ENCODE peak calls at places on chromosomes 12 and 14, in seven cellular contexts. L, Z, P, M, W, J and V are unnamed samples.

GRCh38 chr14:71206766-71207371 is 299.6 kb downstream of the PCNX1 start:
- DNase-seq in L (no peak), J (no peak), Z (no peak), M (no peak), P (peak; percentile 53), W (peak; percentile 74), V (no peak)

GRCh38 chr14:50750323-50750722 is 80.6 kb downstream of the NIN start:
- DNase-seq in P (no peak), W (no peak), J (no peak), M (no peak), Z (no peak), L (no peak), V (no peak)

GRCh38 chr14:78445275-78445674 is 275.1 kb downstream of the NRXN3 start:
- DNase-seq in J (no peak), M (no peak), L (no peak), W (no peak), P (no peak), Z (no peak), V (no peak)

GRCh38 chr12:38123566-38124246 is 192.9 kb upstream of the ALG10B start:
- DNase-seq in P (no peak), W (no peak), Z (no peak), L (no peak), J (no peak), M (no peak), V (no peak)

GRCh38 chr14:101072945-101073597 is 169.5 kb upstream of the RTL1 start:
- DNase-seq in W (peak; percentile 36), L (peak; percentile 36), Z (peak; percentile 40), P (peak; percentile 25), J (no peak), M (peak; percentile 71), V (peak; percentile 84)

GRCh38 chr14:42228611-42229010 is 621.9 kb downstream of the LRFN5 start:
- DNase-seq in J (no peak), W (no peak), Z (no peak), L (no peak), P (no peak), M (no peak), V (no peak)

GRCh38 chr12:113016796-113017195 is 38.5 kb downstream of the OAS2 start:
- DNase-seq in J (no peak), P (no peak), W (no peak), M (no peak), L (no peak), Z (no peak), V (no peak)

GRCh38 chr14:61213116-61213720 is 67.9 kb downstream of the TMEM30B start:
- DNase-seq in J (no peak), P (no peak), L (no peak), W (no peak), M (no peak), Z (no peak), V (no peak)

GRCh38 chr14:96423012-96423411 is 31.1 kb downstream of the AK7 start:
- DNase-seq in L (peak; percentile 15), M (no peak), W (no peak), J (no peak), P (no peak), Z (no peak), V (no peak)

GRCh38 chr14:96421236-96421635 is 29.3 kb downstream of the AK7 start:
- DNase-seq in M (no peak), P (no peak), L (no peak), W (no peak), J (no peak), Z (no peak), V (no peak)

GRCh38 chr14:96423446-96424103 is 31.6 kb downstream of the AK7 start:
- DNase-seq in M (no peak), P (no peak), Z (no peak), W (no peak), L (peak; percentile 4), J (no peak), V (no peak)

GRCh38 chr14:96424104-96424989 is 32.4 kb downstream of the AK7 start:
- DNase-seq in M (no peak), J (peak; percentile 54), P (no peak), W (peak; percentile 62), Z (peak; percentile 61), L (peak; percentile 83), V (peak; percentile 50)
- H3K4me3 ChIP-seq in M (peak overlapping the region; percentile 6), J (peak overlapping the region; percentile 49), P (peak overlapping the region; percentile 66), W (peak overlapping the region; percentile 61), Z (no peak overlapping the region), L (no peak overlapping the region), V (peak overlapping the region; percentile 19)

GRCh38 chr14:106662947-106663346 is 1136.6 kb downstream of the TMEM121 start:
- DNase-seq in M (no peak), Z (no peak), J (no peak), P (no peak), W (no peak), L (no peak), V (no peak)

GRCh38 chr14:106652494-106652893 is 1126.1 kb downstream of the TMEM121 start:
- DNase-seq in W (peak; percentile 20), J (no peak), M (no peak), L (no peak), P (no peak), Z (no peak), V (no peak)

GRCh38 chr14:106657460-106657859 is 1131.1 kb downstream of the TMEM121 start:
- DNase-seq in J (no peak), W (no peak), M (no peak), Z (no peak), P (no peak), L (no peak), V (no peak)
- H3K27ac ChIP-seq in J (no peak overlapping the region), W (no peak overlapping the region), M (no peak overlapping the region), Z (no peak overlapping the region), P (no peak overlapping the region), L (no peak overlapping the region), V (no peak overlapping the region)

DNA sequence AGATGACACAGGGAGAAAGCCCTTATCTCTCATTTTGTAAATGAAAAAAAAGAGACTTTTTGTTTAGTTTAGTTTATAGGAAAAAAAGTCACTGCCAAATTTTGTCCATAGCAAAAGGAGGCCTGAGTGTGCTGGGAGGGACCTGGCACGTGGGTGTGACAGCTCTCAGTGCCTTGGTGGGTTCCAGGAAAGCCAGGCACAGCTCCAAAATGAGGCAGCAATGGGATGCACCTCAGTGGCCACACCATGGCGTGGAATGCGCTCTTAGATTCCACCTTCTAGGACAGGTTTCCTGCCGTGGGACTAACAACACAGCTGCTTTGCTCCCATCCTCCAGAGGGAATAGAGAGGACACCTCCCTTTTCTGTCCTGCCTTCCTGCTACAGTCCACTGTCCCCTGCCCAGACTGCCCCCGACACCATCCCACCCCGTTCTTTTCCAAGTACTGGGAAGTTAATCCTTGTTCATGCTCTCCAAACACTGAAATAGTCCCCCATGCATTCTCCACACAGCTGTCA is 207.6 kb downstream of the EMP1 start:
- DNase-seq in L (no peak), P (no peak), M (no peak), J (no peak), Z (no peak), W (no peak), V (no peak)
- H3K4me3 ChIP-seq in L (no peak overlapping the region), P (no peak overlapping the region), M (no peak overlapping the region), J (no peak overlapping the region), Z (no peak overlapping the region), W (no peak overlapping the region), V (no peak overlapping the region)

GRCh38 chr14:58960945-58961731 is 227.3 kb upstream of the DAAM1 start:
- DNase-seq in J (no peak), M (no peak), Z (no peak), P (no peak), L (no peak), W (no peak), V (no peak)

GRCh38 chr14:58964598-58964928 is 223.9 kb upstream of the DAAM1 start:
- DNase-seq in W (no peak), P (no peak), L (no peak), M (no peak), J (no peak), Z (no peak), V (no peak)

GRCh38 chr14:58965601-58966000 is 222.9 kb upstream of the DAAM1 start:
- DNase-seq in W (no peak), L (no peak), J (no peak), M (no peak), Z (no peak), P (no peak), V (no peak)

GRCh38 chr14:58966991-58967390 is 221.5 kb upstream of the DAAM1 start:
- DNase-seq in J (no peak), Z (no peak), L (no peak), M (no peak), P (no peak), W (no peak), V (no peak)

GRCh38 chr14:58963873-58964597 is 224.4 kb upstream of the DAAM1 start:
- DNase-seq in L (no peak), J (no peak), M (no peak), W (no peak), P (no peak), Z (no peak), V (no peak)
- H3K27ac ChIP-seq in L (no peak overlapping the region), J (no peak overlapping the region), M (no peak overlapping the region), W (no peak overlapping the region), P (no peak overlapping the region), Z (no peak overlapping the region), V (no peak overlapping the region)

GRCh38 chr12:5176058-5176457 is 132.4 kb downstream of the KCNA5 start:
- DNase-seq in W (no peak), L (no peak), Z (no peak), M (no peak), J (no peak), P (no peak), V (no peak)

GRCh38 chr12:5170894-5171293 is 127.2 kb downstream of the KCNA5 start:
- DNase-seq in W (no peak), P (no peak), L (peak; percentile 83), Z (no peak), J (no peak), M (no peak), V (no peak)

GRCh38 chr12:5171701-5172100 is 128.0 kb downstream of the KCNA5 start:
- DNase-seq in W (no peak), M (no peak), L (peak; percentile 71), Z (peak; percentile 54), J (no peak), P (no peak), V (peak; percentile 34)

GRCh38 chr12:5173511-5174011 is 129.9 kb downstream of the KCNA5 start:
- DNase-seq in P (no peak), L (no peak), M (no peak), J (no peak), Z (no peak), W (no peak), V (no peak)

DNA sequence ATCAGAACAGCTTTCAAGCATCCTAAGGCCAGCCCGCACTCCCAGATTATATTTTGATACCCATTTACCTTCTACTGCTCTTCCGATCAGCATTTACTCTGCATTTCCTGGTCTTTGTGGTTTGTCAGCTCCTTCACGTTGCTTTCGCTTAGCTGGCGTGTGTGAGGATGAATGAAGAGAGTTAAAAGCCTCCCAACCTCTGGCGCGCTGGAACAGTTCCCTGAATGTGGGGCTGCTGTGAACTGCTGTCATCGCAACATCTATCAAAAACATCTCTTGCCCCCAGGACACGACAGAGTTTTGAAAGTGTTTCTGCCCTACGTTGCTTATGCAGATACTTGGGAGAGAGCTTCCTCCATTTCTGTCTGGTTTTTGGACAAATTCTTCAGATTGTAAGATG is 129.2 kb downstream of the KCNA5 start:
- DNase-seq in W (no peak), P (no peak), Z (no peak), M (no peak), J (no peak), L (no peak), V (no peak)
- H3K4me3 ChIP-seq in W (no peak overlapping the region), P (no peak overlapping the region), Z (no peak overlapping the region), M (no peak overlapping the region), J (no peak overlapping the region), L (no peak overlapping the region), V (no peak overlapping the region)

GRCh38 chr12:76880156-76881023 is 1.6 kb upstream of the CSRP2 start:
- DNase-seq in Z (no peak), L (peak; percentile 39), M (no peak), J (no peak), P (no peak), W (no peak), V (no peak)
- H3K27ac ChIP-seq in Z (no peak overlapping the region), L (peak overlapping the region; percentile 95), M (peak overlapping the region; percentile 82), J (peak overlapping the region; percentile 90), P (peak overlapping the region; percentile 96), W (peak overlapping the region; percentile 71), V (peak overlapping the region; percentile 80)